ENCODE peak calls at places on chromosome 20, in four cellular contexts. O is A549, S is ovary, W is tibial nerve. C is an unnamed sample.

GRCh38 chr20:35263609-35264223 is 14.2 kb downstream of the MMP24OS start:
- DNase-seq in O (peak; percentile 60), S (no peak), W (no peak), C (no peak)

GRCh38 chr20:31547017-31547675 is 32.9 kb downstream of the HM13 start:
- DNase-seq in O (no peak), S (peak; percentile 87), W (peak; percentile 74), C (peak; percentile 88)

GRCh38 chr20:15619816-15620215 is 953.4 kb downstream of the KIF16B start:
- DNase-seq in O (no peak), S (no peak), W (no peak), C (no peak)

GRCh38 chr20:4082406-4083102 is 67.2 kb upstream of the RNF24 start:
- DNase-seq in O (no peak), S (peak; percentile 50), W (peak; percentile 44), C (peak; percentile 32)

GRCh38 chr20:59752101-59752586 is 147.8 kb downstream of the PHACTR3 start:
- DNase-seq in O (no peak), S (no peak), W (no peak), C (peak; percentile 64)

GRCh38 chr20:34111057-34111711 is 859 bp downstream of the EIF2S2 start:
- DNase-seq in O (no peak), S (peak; percentile 30), W (peak; percentile 23), C (peak; percentile 18)

GRCh38 chr20:53763707-53764415 is 170.2 kb upstream of the ZNF217 start:
- DNase-seq in O (peak; percentile 57), S (no peak), W (no peak), C (peak; percentile 51)

GRCh38 chr20:8435251-8436035 is 303.4 kb downstream of the PLCB1 start:
- DNase-seq in O (no peak), S (no peak), W (no peak), C (no peak)

GRCh38 chr20:38805502-38805957 is at the start of gene PPP1R16B:
- DNase-seq in O (peak; percentile 26), S (no peak), W (no peak), C (peak; percentile 70)

GRCh38 chr20:5735845-5736530 is 14.2 kb upstream of the SHLD1 start:
- DNase-seq in O (no peak), S (peak; percentile 27), W (no peak), C (no peak)

GRCh38 chr20:56986931-56987720 is 279.3 kb downstream of the BMP7 start:
- DNase-seq in O (no peak), S (no peak), W (no peak), C (no peak)

GRCh38 chr20:43914697-43915208 is at the start of gene TOX2:
- DNase-seq in O (peak; percentile 60), S (no peak), W (no peak), C (peak; percentile 62)

GRCh38 chr20:40757087-40757486 is 68.1 kb upstream of the MAFB start:
- DNase-seq in O (no peak), S (no peak), W (no peak), C (no peak)

GRCh38 chr20:58702859-58703648 is 10.5 kb downstream of the NPEPL1 start:
- DNase-seq in O (no peak), S (no peak), W (no peak), C (peak; percentile 6)

GRCh38 chr20:40441771-40442170 is 247.3 kb downstream of the MAFB start:
- DNase-seq in O (no peak), S (no peak), W (no peak), C (no peak)

GRCh38 chr20:8255945-8256632 is 124.0 kb downstream of the PLCB1 start:
- DNase-seq in O (no peak), S (no peak), W (no peak), C (no peak)

GRCh38 chr20:24629668-24630067 is 160.2 kb downstream of the SYNDIG1 start:
- DNase-seq in O (no peak), S (no peak), W (no peak), C (no peak)

GRCh38 chr20:24339179-24339578 is 130.2 kb upstream of the SYNDIG1 start:
- DNase-seq in O (no peak), S (no peak), W (no peak), C (no peak)

GRCh38 chr20:11740975-11741374 is 176.7 kb upstream of the BTBD3 start:
- DNase-seq in O (no peak), S (no peak), W (no peak), C (no peak)

GRCh38 chr20:17840423-17840822 is 128.2 kb downstream of the SNX5 start:
- DNase-seq in O (no peak), S (no peak), W (no peak), C (no peak)

GRCh38 chr20:25309395-25310267 is 61.7 kb downstream of the PYGB start:
- DNase-seq in O (peak; percentile 87), S (no peak), W (peak; percentile 47), C (peak; percentile 77)

GRCh38 chr20:59820204-59821041 is 113.0 kb downstream of the SYCP2 start:
- DNase-seq in O (no peak), S (no peak), W (peak; percentile 63), C (no peak)

GRCh38 chr20:41308290-41308691 is 9.2 kb downstream of the ZHX3 start:
- DNase-seq in O (no peak), S (no peak), W (no peak), C (no peak)

GRCh38 chr20:40606237-40606636 is 82.8 kb downstream of the MAFB start:
- DNase-seq in O (no peak), S (no peak), W (no peak), C (no peak)

GRCh38 chr20:3890410-3890751 is 1.2 kb downstream of the PANK2 start:
- DNase-seq in O (peak; percentile 46), S (no peak), W (no peak), C (no peak)

DNA sequence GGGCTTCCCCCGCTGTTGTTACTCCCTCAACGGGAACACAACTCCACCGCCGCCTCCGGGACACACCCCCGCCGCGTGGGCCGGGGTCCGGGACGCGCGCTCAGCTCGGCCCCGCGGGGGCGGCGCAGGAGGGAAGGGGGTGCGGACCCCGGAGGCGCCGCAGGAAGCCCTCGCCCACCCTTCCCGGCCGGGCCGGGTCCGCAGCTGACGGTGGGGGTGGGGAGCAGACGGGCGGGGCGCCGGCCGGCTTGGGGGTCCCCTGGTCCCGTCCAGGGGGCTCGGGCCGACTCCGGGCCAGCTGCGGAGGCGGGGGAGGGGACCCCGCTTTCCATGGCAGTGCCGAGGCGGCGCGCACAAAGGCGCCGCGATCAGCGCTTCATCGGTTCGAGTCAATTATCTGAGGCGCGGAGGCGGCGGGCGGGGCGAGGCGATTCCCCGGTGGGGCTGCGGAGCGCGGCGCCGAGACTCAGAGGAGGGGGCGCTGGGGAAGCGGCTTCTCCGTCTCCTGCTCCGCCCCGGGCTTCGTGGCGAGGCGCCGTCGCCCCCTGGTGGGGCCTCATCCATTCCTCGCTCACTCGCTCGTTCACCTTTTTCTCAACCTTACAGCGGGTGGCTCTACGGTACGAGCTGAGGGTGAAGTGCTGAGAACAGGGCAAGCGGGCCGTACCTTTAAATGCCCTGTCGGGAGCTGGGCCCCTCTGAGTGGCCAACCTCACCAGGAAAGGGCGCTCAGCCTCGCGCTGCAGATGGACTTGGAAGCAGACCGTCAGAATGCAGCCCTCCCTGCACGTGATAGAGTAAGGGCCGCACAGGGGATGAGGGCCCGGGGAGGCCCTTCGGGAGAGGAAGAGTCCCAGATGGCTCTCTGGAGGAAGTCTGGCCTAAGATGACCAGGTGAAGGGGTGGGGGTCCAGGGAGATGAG is 40.0 kb downstream of the SLC52A3 start:
- DNase-seq in O (peak; percentile 84), S (no peak), W (no peak), C (peak; percentile 22)
- TF ChIP-seq CTCF in O (peak; percentile 89), S (no peak), W (peak; percentile 43), C (peak; percentile 39)

GRCh38 chr20:64041781-64042771 is 6.1 kb downstream of the C20orf204 start:
- DNase-seq in O (no peak), S (no peak), W (no peak), C (no peak)
- TF ChIP-seq EP300 in O (no peak), S (no peak), W (no peak), C (no peak)

GRCh38 chr20:48793776-48794175 is 34.0 kb downstream of the PREX1 start:
- DNase-seq in O (no peak), S (no peak), W (no peak), C (no peak)
- H3K27ac ChIP-seq in O (no peak overlapping the region), S (no peak overlapping the region), W (no peak overlapping the region), C (no peak overlapping the region)

GRCh38 chr20:45101333-45101850 is 465 bp upstream of the KCNS1 start:
- DNase-seq in O (no peak), S (no peak), W (no peak), C (no peak)
- TF ChIP-seq CTCF in O (no peak), S (no peak), W (no peak), C (no peak)

GRCh38 chr20:37559312-37560027 is 31.8 kb upstream of the BLCAP start:
- DNase-seq in O (no peak), S (no peak), W (no peak), C (no peak)
- TF ChIP-seq EP300 in O (no peak), S (no peak), W (no peak), C (no peak)

GRCh38 chr20:51122931-51123658 is 100.2 kb upstream of the KCNG1 start:
- DNase-seq in O (no peak), S (no peak), W (no peak), C (no peak)
- H3K27ac ChIP-seq in O (peak overlapping the region; percentile 78), S (no peak overlapping the region), W (no peak overlapping the region), C (no peak overlapping the region)

DNA sequence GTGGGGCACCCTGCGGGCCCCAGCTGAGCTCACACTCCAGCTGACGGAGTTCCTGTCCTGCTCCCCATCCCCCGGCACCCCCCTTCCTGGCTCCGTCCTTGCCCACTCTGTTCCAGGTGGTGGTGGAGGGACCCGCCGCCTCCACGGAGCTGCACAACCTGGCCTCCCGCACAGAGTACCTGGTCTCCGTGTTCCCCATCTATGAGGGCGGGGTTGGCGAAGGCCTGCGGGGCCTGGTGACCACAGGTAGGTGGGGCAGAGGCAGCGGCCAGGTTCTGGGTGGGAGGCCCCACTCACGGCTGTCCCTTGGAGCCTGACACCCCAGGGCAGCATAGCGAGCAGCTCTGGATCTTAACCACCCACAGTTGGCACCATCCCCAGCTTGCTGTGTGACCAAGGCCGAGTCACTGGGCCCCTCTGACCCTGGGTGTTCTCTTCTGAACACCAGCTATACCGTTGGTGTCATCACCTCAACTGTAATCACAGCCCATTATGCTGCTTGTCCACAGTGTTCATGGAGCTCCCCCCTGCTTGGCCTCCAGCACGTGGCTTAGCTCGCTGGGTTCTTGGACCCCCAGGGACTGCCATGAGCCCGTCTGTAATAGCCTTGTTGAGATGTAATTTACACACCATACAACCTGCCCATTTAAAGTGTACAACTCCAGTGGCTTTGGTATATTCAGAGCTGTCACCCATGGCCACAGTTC is 17.4 kb downstream of the COL20A1 start:
- DNase-seq in O (no peak), S (no peak), W (no peak), C (no peak)
- TF ChIP-seq CTCF in O (no peak), S (no peak), W (no peak), C (no peak)

C was measured in transverse colon.